ENCODE peak calls at places on chromosomes 3 and 15, in eight cellular contexts. A is stimulated activated CD4-positive, alpha-beta T cell treated with anti-CD3 and anti-CD28 coated beads, Interleukin-1b, Interleukin-23, amount 100 ng/mL, for 1 hour; G is GM12891; R is GM23338; Z is activated CD4-positive, alpha-beta T cell treated with anti-CD3 and anti-CD28 coated beads for 24 hours; S is H7; E is activated naive CD8-positive, alpha-beta T cell treated with anti-CD3 and anti-CD28 coated beads, Interleukin-2, amount 50 U/mL, for 24 hours; B is mesendoderm. C is an unnamed sample.

GRCh38 chr15:72599855-72600464 is 54.5 kb upstream of the GOLGA6B start:
- DNase-seq in G (peak; percentile 17), S (peak; percentile 37), A (no peak), Z (peak; percentile 5), R (peak; percentile 67), B (peak; percentile 42), E (peak; percentile 21), C (peak; percentile 60)

GRCh38 chr3:40310690-40311089 is 1.2 kb downstream of the EIF1B start:
- DNase-seq in Z (no peak), A (no peak), R (no peak), E (no peak), G (no peak), S (no peak), B (no peak), C (no peak)

GRCh38 chr15:63945838-63946298 is 100.4 kb downstream of the DAPK2 start:
- DNase-seq in S (peak; percentile 60), A (no peak), R (peak; percentile 39), B (peak; percentile 7), G (no peak), E (no peak), Z (no peak), C (peak; percentile 62)

GRCh38 chr15:64861331-64861730 is 19.6 kb downstream of the PLEKHO2 start:
- DNase-seq in E (no peak), B (no peak), A (no peak), Z (no peak), R (no peak), G (no peak), S (no peak), C (no peak)

GRCh38 chr3:35974872-35975271 is 335.5 kb downstream of the ARPP21 start:
- DNase-seq in E (no peak), G (no peak), R (no peak), A (no peak), Z (no peak), B (no peak), S (no peak), C (no peak)

GRCh38 chr15:71937650-71938311 is 127.4 kb downstream of the NR2E3 start:
- DNase-seq in G (no peak), Z (no peak), B (no peak), A (no peak), R (no peak), E (no peak), S (no peak), C (no peak)

GRCh38 chr15:29143293-29143692 is 126.3 kb downstream of the NSMCE3 start:
- DNase-seq in R (no peak), S (peak; percentile 21), Z (no peak), A (no peak), G (no peak), B (no peak), E (no peak), C (no peak)

GRCh38 chr3:59791774-59792308 is 742.0 kb upstream of the CFAP20DC start:
- DNase-seq in G (no peak), A (no peak), E (no peak), R (no peak), B (no peak), Z (no peak), S (no peak), C (no peak)

GRCh38 chr3:141326123-141326522 is 42.2 kb upstream of the ZBTB38 start:
- DNase-seq in R (no peak), S (no peak), E (no peak), Z (no peak), G (no peak), B (no peak), A (no peak), C (no peak)

GRCh38 chr15:85380860-85381535 is 595 bp downstream of the AKAP13 start:
- DNase-seq in B (no peak), G (peak; percentile 30), A (peak; percentile 16), R (peak; percentile 73), S (peak; percentile 92), E (peak; percentile 59), Z (peak; percentile 38), C (no peak)

GRCh38 chr3:197374951-197375560 is 76.6 kb upstream of the DLG1 start:
- DNase-seq in R (no peak), A (no peak), Z (no peak), E (no peak), S (peak; percentile 36), B (no peak), G (no peak), C (peak; percentile 49)

GRCh38 chr3:123667784-123668183 is 82.9 kb upstream of the HACD2 start:
- DNase-seq in S (no peak), B (no peak), G (no peak), E (no peak), Z (no peak), A (no peak), R (no peak), C (no peak)

GRCh38 chr15:100901702-100902435 is 17.3 kb upstream of the LRRK1 start:
- DNase-seq in A (no peak), E (no peak), S (no peak), G (no peak), B (no peak), R (no peak), Z (no peak), C (peak; percentile 33)

GRCh38 chr3:141746962-141747361 is 8.9 kb downstream of the RNF7 start:
- DNase-seq in G (no peak), S (no peak), B (no peak), R (no peak), E (no peak), A (no peak), Z (no peak), C (no peak)

GRCh38 chr3:183178512-183178832 is 15.9 kb upstream of the LAMP3 start:
- DNase-seq in A (no peak), Z (no peak), G (no peak), B (no peak), E (no peak), S (no peak), R (no peak), C (no peak)

C was measured in endodermal cell.